ENCODE peak calls at places on chromosomes 16 and 17, in seven cellular contexts. R, G, A, Z, B, W and D are unnamed samples.

GRCh38 chr16:9047689-9048301 is 43.6 kb upstream of the HAPSTR1 start:
- DNase-seq in W (peak; percentile 96), A (peak; percentile 85), R (peak; percentile 64), Z (peak; percentile 84), G (peak; percentile 98), B (peak; percentile 74), D (peak; percentile 99)

GRCh38 chr17:73232587-73233373 is 28.9 kb downstream of the CPSF4L start:
- DNase-seq in G (no peak), W (no peak), R (peak; percentile 65), B (peak; percentile 65), Z (peak; percentile 48), A (peak; percentile 29), D (no peak)

GRCh38 chr16:70388281-70388680 is 41.6 kb downstream of the DDX19A start:
- DNase-seq in A (no peak), Z (no peak), G (no peak), W (no peak), R (no peak), B (no peak), D (no peak)

GRCh38 chr17:1985686-1986085 is 39.4 kb downstream of the RTN4RL1 start:
- DNase-seq in B (no peak), A (no peak), R (no peak), W (no peak), G (no peak), Z (no peak), D (no peak)

GRCh38 chr17:2396568-2397246 is 4.2 kb downstream of the MNT start:
- DNase-seq in Z (peak; percentile 91), A (peak; percentile 98), G (peak; percentile 96), B (peak; percentile 87), W (peak; percentile 94), R (peak; percentile 91), D (no peak)

GRCh38 chr16:66385415-66385814 is 18.9 kb downstream of the CDH5 start:
- DNase-seq in R (no peak), W (no peak), A (no peak), Z (no peak), B (no peak), G (no peak), D (no peak)

GRCh38 chr17:31231852-31232251 is 65.2 kb downstream of the OMG start:
- DNase-seq in B (no peak), G (no peak), R (no peak), Z (no peak), W (no peak), A (no peak), D (no peak)

GRCh38 chr16:50499254-50499653 is 48.9 kb upstream of the NKD1 start:
- DNase-seq in B (no peak), A (no peak), W (no peak), R (no peak), Z (no peak), G (no peak), D (no peak)

GRCh38 chr17:38867179-38867994 is 2.5 kb upstream of the LASP1 start:
- DNase-seq in Z (no peak), R (no peak), A (no peak), B (peak; percentile 84), W (no peak), G (no peak), D (no peak)

GRCh38 chr17:34351041-34351575 is 5.2 kb upstream of the CCL13 start:
- DNase-seq in R (no peak), B (no peak), G (no peak), W (no peak), A (no peak), Z (no peak), D (no peak)

GRCh38 chr16:64225696-64226095 is 896.2 kb downstream of the CDH11 start:
- DNase-seq in B (no peak), W (no peak), Z (no peak), R (no peak), G (no peak), A (no peak), D (no peak)

GRCh38 chr16:57916735-57917450 is 54.0 kb downstream of the CNGB1 start:
- DNase-seq in B (no peak), R (no peak), G (no peak), W (no peak), A (no peak), Z (no peak), D (no peak)

GRCh38 chr17:28917465-28917864 is 14.6 kb upstream of the DHRS13 start:
- DNase-seq in A (no peak), Z (no peak), R (no peak), G (no peak), B (no peak), W (no peak), D (no peak)

GRCh38 chr16:56370836-56371235 is 54.5 kb downstream of the AMFR start:
- DNase-seq in R (no peak), W (no peak), G (no peak), B (no peak), Z (no peak), A (no peak), D (no peak)

GRCh38 chr17:71985111-71986039 is 135.4 kb upstream of the SOX9 start:
- DNase-seq in G (no peak), A (no peak), R (no peak), Z (no peak), W (no peak), B (no peak), D (no peak)

GRCh38 chr17:77388384-77389306 is 247.9 kb downstream of the SEC14L1 start:
- DNase-seq in B (no peak), A (no peak), R (no peak), G (no peak), W (no peak), Z (no peak), D (no peak)

GRCh38 chr16:15032547-15033308 is 23.1 kb downstream of the NTAN1 start:
- DNase-seq in A (no peak), W (no peak), Z (no peak), B (no peak), G (no peak), R (no peak), D (no peak)

GRCh38 chr17:75856062-75856681 is 1.0 kb upstream of the WBP2 start:
- DNase-seq in Z (no peak), G (no peak), R (no peak), W (no peak), B (peak; percentile 67), A (no peak), D (no peak)
- TF ChIP-seq CTCF in Z (no peak), G (peak; percentile 11), R (no peak), W (no peak), B (no peak), A (no peak), D (no peak)

GRCh38 chr17:49219987-49220386 is 9.5 kb downstream of the ABI3 start:
- DNase-seq in A (no peak), Z (no peak), W (no peak), G (no peak), R (no peak), B (no peak), D (no peak)
- H3K4me3 ChIP-seq in A (no peak overlapping the region), Z (no peak overlapping the region), W (no peak overlapping the region), G (no peak overlapping the region), R (no peak overlapping the region), B (no peak overlapping the region), D (no peak overlapping the region)

GRCh38 chr16:84178146-84178765 is 8.6 kb downstream of the TAF1C start:
- DNase-seq in A (no peak), B (no peak), R (no peak), G (no peak), Z (no peak), W (no peak), D (no peak)

GRCh38 chr16:84176192-84177053 is 10.4 kb downstream of the TAF1C start:
- DNase-seq in Z (no peak), R (no peak), W (no peak), G (no peak), A (no peak), B (no peak), D (no peak)

GRCh38 chr16:84177740-84178070 is 9.2 kb downstream of the TAF1C start:
- DNase-seq in W (peak; percentile 52), Z (no peak), R (no peak), A (no peak), B (no peak), G (peak; percentile 23), D (no peak)

GRCh38 chr16:84174396-84174795 is 12.5 kb downstream of the TAF1C start:
- DNase-seq in W (no peak), G (no peak), R (no peak), A (no peak), B (no peak), Z (no peak), D (no peak)

DNA sequence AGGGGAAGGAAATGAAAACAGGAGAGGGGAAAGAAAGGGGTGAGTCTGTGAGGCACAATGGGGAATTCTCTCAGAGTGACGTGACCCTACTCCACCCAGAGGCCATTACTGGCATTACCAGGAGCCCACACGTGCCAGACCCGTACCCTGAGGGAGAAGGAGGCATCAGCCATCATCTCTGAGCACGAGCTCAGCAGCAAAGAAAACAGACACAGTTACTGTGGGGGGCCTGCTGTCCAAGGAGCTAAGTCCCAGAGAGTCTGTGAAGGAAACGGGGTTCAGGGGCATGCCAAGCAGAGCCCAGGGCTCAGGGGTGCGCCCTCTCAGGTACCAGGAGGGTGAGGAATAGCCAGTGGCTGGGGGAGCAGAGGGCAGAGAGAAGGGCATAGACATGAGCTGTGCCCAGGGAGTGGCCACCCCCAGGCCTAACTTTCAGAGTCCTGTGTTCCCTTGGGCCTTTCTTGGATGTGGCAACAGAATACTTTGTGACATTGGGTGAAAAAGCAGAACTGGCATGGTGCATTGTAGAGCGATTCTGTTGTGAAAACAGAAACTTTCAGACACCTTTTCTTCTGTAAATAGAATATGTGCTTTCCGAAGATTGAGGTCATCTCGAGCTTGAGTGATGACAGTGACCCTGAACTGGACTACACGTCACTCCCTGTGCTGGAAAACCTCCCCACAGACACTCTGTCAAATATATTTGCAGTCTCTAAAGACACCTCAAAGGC is 11.3 kb downstream of the TAF1C start:
- DNase-seq in B (peak; percentile 69), G (peak; percentile 21), A (peak; percentile 76), Z (no peak), W (no peak), R (peak; percentile 73), D (no peak)
- TF ChIP-seq CTCF in B (peak; percentile 67), G (peak; percentile 80), A (peak; percentile 23), Z (peak; percentile 65), W (peak; percentile 89), R (peak; percentile 69), D (peak; percentile 56)

GRCh38 chr16:68247400-68247799 is 2.2 kb downstream of the PLA2G15 start:
- DNase-seq in R (no peak), A (no peak), B (no peak), W (no peak), G (no peak), Z (no peak), D (no peak)

GRCh38 chr16:68246671-68247070 is 1.5 kb downstream of the PLA2G15 start:
- DNase-seq in A (no peak), Z (no peak), B (no peak), R (peak; percentile 49), G (no peak), W (no peak), D (no peak)

GRCh38 chr16:68249361-68249760 is 4.2 kb downstream of the PLA2G15 start:
- DNase-seq in R (no peak), Z (no peak), B (no peak), G (no peak), W (no peak), A (no peak), D (no peak)

GRCh38 chr16:68246121-68246520 is 948 bp downstream of the PLA2G15 start:
- DNase-seq in B (no peak), W (no peak), G (no peak), A (no peak), R (no peak), Z (no peak), D (no peak)

DNA sequence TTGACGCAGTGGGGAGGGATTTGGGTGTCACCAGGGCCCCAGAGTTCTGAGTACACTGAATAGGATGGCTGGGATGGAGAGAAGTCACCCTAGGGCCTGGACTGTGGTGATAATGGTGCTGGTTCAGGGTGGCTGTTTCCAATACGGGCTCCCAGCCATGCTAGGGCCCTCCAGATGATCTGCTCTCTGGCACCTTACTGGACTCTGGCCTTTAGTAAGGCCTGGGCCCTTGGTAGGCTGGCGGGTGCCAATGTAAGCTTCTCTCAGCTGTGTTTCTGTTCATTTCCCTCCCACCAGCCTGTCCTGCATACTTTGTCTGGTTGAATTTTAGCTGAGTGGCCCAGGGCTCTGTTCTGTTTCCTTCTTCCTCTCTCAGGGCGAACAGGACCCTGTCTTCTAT is 2.8 kb downstream of the PLA2G15 start:
- DNase-seq in Z (no peak), A (no peak), G (no peak), R (no peak), W (no peak), B (no peak), D (no peak)
- H3K4me3 ChIP-seq in Z (no peak overlapping the region), A (no peak overlapping the region), G (no peak overlapping the region), R (no peak overlapping the region), W (no peak overlapping the region), B (no peak overlapping the region), D (no peak overlapping the region)